ENCODE peak calls at places on chromosome 9, in nine cellular contexts. J is transverse colon, K is prostate gland, L is ovary, H is IMR-90, T is H54, X is adrenal gland, F is A549, A is suprapubic skin. V is an unnamed sample.

GRCh38 chr9:36049408-36049807 is 12.7 kb downstream of the RECK start:
- DNase-seq in J (no peak), K (no peak), L (no peak), H (no peak), T (no peak), X (no peak), F (no peak), A (no peak), V (no peak)

GRCh38 chr9:6024035-6024554 is 8.7 kb upstream of the RANBP6 start:
- DNase-seq in J (no peak), K (no peak), L (no peak), H (no peak), T (no peak), X (no peak), F (peak), A (no peak), V (no peak)

GRCh38 chr9:86280580-86280979 is 1.8 kb downstream of the ISCA1 start:
- DNase-seq in J (no peak), K (no peak), L (no peak), H (no peak), T (no peak), X (no peak), F (no peak), A (no peak), V (no peak)

GRCh38 chr9:73565833-73566465 is 414.3 kb downstream of the ANXA1 start:
- DNase-seq in J (no peak), K (no peak), L (no peak), H (no peak), T (no peak), X (peak), F (no peak), A (no peak), V (no peak)

GRCh38 chr9:100352201-100352726 is 478 bp downstream of the TEX10 start:
- DNase-seq in J (peak), K (peak), L (no peak), H (peak), T (peak), X (peak), F (peak), A (peak), V (peak)

GRCh38 chr9:4048441-4048840 is 251.4 kb downstream of the GLIS3 start:
- DNase-seq in J (no peak), K (no peak), L (no peak), H (peak), T (peak), X (no peak), F (peak), A (no peak), V (no peak)

GRCh38 chr9:136059851-136060670 is 35.0 kb downstream of the NACC2 start:
- DNase-seq in J (no peak), K (no peak), L (peak), H (peak), T (no peak), X (no peak), F (no peak), A (peak), V (no peak)

GRCh38 chr9:93644397-93645088 is 68.2 kb downstream of the PHF2 start:
- DNase-seq in J (peak), K (no peak), L (no peak), H (no peak), T (no peak), X (peak), F (no peak), A (peak), V (peak)

GRCh38 chr9:90034071-90034470 is 429.3 kb downstream of the GADD45G start:
- DNase-seq in J (no peak), K (no peak), L (no peak), H (no peak), T (no peak), X (no peak), F (no peak), A (no peak), V (no peak)

GRCh38 chr9:115058175-115058574 is 59.8 kb downstream of the TNC start:
- DNase-seq in J (no peak), K (no peak), L (no peak), H (no peak), T (no peak), X (no peak), F (no peak), A (no peak), V (no peak)

GRCh38 chr9:129414377-129415021 is 206.4 kb downstream of the C9orf50 start:
- DNase-seq in J (peak), K (no peak), L (peak), H (peak), T (no peak), X (no peak), F (no peak), A (no peak), V (no peak)

GRCh38 chr9:95003694-95004451 is 277.4 kb downstream of the AOPEP start:
- DNase-seq in J (peak), K (peak), L (peak), H (peak), T (peak), X (peak), F (no peak), A (no peak), V (peak)

GRCh38 chr9:95007470-95007869 is 281.0 kb downstream of the AOPEP start:
- DNase-seq in J (no peak), K (no peak), L (no peak), H (no peak), T (no peak), X (no peak), F (no peak), A (no peak), V (no peak)

GRCh38 chr9:95005276-95006141 is 279.0 kb downstream of the AOPEP start:
- DNase-seq in J (no peak), K (no peak), L (peak), H (no peak), T (no peak), X (no peak), F (no peak), A (no peak), V (no peak)

GRCh38 chr9:95001720-95002119 is 275.2 kb downstream of the AOPEP start:
- DNase-seq in J (no peak), K (no peak), L (no peak), H (no peak), T (no peak), X (no peak), F (no peak), A (no peak), V (no peak)

DNA sequence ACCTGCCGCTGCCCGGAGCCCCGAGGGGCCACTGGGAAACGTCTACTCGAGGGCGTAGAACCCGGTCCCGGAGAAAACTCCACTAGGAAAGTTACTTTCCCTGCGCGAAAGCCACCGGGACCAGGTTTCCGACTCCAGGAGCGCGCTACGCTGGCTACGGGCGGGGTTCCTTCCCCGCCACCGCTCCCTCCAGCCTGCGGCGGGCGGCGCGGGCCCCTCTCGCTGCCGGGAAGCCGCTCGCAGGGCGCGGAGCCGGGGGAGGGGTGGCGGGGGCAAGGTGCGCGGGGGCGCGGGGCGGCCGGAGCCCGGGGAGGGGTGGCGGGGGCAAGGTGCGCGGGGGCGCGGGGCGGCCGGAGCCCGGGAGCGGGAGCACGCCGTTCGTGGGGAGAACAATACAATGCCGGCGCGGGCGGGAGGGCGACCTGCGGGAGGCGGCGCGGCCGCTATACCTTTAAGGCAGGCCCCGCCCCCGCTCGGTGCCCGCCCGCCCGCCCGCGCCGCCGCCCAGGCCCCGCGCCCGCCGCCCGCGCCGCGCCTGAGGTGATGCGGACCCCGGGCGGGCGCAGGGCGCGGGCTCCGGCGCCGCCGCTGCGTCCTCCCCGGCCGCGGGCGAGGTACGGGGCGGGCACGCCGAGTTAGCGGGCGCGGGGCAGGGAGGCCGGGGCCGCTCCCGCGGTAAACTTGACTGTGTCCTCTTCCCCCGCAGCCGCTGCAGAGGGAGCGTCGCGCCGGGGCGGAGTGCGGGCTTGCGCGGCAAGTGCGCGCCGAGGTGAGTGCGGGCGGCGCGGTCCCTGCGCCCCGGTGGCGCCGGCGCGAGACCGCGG is 278.2 kb downstream of the AOPEP start:
- DNase-seq in J (peak), K (peak), L (peak), H (no peak), T (peak), X (peak), F (no peak), A (no peak), V (peak)
- TF ChIP-seq POLR2A in J (peak), K (peak), L (peak), H (no peak), T (peak), X (peak), F (peak), A (peak), V (peak)

DNA sequence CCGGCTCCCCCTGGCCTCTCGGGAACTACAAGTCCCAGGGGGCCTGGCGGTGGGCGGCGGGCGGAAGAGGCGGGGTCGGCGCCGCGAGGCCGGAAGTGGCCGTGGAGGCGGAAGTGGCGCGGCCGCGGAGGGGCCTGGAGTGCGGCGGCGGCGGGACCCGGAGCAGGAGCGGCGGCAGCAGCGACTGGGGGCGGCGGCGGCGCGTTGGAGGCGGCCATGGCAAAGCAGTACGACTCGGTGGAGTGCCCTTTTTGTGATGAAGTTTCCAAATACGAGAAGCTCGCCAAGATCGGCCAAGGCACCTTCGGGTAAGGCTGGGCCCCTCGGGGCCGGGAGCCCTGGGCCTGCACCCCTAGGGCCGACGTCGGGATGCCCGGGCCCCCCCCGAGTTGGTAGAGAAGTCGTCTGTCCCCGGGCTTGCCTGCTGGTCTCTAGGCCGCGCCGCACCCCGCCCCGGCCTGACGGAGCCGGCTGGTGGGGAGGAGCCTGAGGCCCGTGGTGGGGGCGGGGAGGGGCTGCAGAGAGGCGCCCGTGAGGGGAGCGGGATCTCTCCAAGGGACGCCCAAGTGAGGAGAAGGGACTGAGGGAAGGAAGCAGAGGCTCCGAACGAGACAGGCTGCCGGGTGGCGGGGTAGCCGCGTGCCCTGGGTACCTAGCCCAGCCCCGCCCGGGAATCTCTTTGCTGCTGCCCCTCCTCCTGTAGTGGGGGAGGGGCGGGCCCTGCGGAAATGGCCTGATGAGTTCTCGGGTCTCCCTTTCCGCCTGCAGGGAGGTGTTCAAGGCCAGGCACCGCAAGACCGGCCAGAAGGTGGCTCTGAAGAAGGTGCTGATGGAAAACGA is at the start of gene CDK9:
- DNase-seq in J (peak), K (peak), L (peak), H (peak), T (peak), X (peak), F (peak), A (peak), V (peak)
- TF ChIP-seq POLR2A in J (peak), K (peak), L (peak), H (peak), T (peak), X (peak), F (peak), A (peak), V (peak)

GRCh38 chr9:128120061-128120740 is 7.3 kb downstream of the PTGES2 start:
- DNase-seq in J (peak), K (no peak), L (no peak), H (no peak), T (no peak), X (peak), F (no peak), A (no peak), V (peak)

GRCh38 chr9:128117613-128118471 is 9.7 kb downstream of the PTGES2 start:
- DNase-seq in J (peak), K (peak), L (peak), H (peak), T (peak), X (peak), F (peak), A (peak), V (peak)

GRCh38 chr9:128120741-128121465 is 6.6 kb downstream of the PTGES2 start:
- DNase-seq in J (peak), K (no peak), L (no peak), H (no peak), T (no peak), X (peak), F (no peak), A (no peak), V (no peak)

GRCh38 chr9:128118472-128118857 is 9.1 kb downstream of the PTGES2 start:
- DNase-seq in J (peak), K (no peak), L (no peak), H (no peak), T (no peak), X (peak), F (no peak), A (no peak), V (no peak)

GRCh38 chr9:128118971-128119665 is 8.4 kb downstream of the PTGES2 start:
- DNase-seq in J (peak), K (no peak), L (no peak), H (no peak), T (no peak), X (peak), F (no peak), A (no peak), V (peak)
- TF ChIP-seq POLR2A in J (no peak), K (no peak), L (no peak), H (no peak), T (no peak), X (no peak), F (no peak), A (no peak), V (no peak)

GRCh38 chr9:23308114-23308513 is 517.9 kb downstream of the ELAVL2 start:
- DNase-seq in J (no peak), K (no peak), L (no peak), H (no peak), T (no peak), X (no peak), F (no peak), A (no peak), V (no peak)
- TF ChIP-seq POLR2A in J (no peak), K (no peak), L (no peak), H (no peak), T (no peak), X (no peak), F (no peak), A (no peak), V (no peak)

GRCh38 chr9:124334568-124335319 is 77.0 kb downstream of the NEK6 start:
- DNase-seq in J (no peak), K (no peak), L (no peak), H (no peak), T (no peak), X (no peak), F (no peak), A (no peak), V (no peak)
- TF ChIP-seq POLR2A in J (no peak), K (no peak), L (no peak), H (no peak), T (no peak), X (no peak), F (no peak), A (no peak), V (no peak)

DNA sequence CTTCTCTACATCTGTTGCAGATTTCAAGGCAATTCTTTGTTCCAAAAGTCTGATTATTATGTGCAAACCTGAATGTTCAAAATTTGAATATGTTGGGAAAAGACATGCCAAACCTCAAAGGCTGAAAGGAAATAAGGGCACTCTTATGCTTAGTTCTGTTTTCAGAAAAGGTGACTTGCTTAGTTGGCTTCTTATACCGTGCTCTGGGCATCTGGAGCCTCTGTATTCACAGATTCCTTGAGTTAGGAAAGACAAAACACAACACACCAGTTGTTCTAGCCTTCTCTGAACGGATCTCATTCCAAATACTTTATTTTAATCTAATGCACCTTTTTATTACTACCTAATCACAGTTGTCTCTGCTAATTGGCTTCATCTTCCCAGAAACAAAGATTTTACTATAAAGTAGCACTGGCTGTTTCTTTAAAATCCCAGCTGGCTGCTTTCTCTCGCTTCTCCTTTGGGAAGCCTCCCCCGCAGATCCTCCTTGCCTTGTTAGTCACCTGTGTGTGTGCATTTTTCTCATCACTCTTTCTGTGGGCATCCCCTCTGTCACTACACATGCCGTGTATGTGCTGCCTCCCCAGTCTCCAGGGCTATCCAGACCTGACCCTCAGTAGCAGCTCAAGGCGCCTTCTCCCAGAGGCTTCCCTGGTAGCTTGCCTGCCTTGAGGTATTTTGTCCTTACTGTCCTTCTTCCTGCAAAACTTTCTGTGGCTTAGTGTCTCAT is 138.3 kb downstream of the TLE4 start:
- DNase-seq in J (no peak), K (no peak), L (no peak), H (no peak), T (no peak), X (no peak), F (no peak), A (no peak), V (no peak)
- TF ChIP-seq POLR2A in J (no peak), K (no peak), L (no peak), H (no peak), T (no peak), X (no peak), F (no peak), A (no peak), V (no peak)

GRCh38 chr9:87497080-87497603 is 525 bp upstream of the DAPK1 start:
- DNase-seq in J (no peak), K (no peak), L (no peak), H (no peak), T (peak), X (no peak), F (no peak), A (no peak), V (no peak)

GRCh38 chr9:87498816-87499454 is 1.3 kb downstream of the DAPK1 start:
- DNase-seq in J (no peak), K (no peak), L (no peak), H (no peak), T (no peak), X (no peak), F (no peak), A (no peak), V (no peak)

GRCh38 chr9:87499455-87500015 is 1.9 kb downstream of the DAPK1 start:
- DNase-seq in J (no peak), K (no peak), L (no peak), H (no peak), T (no peak), X (no peak), F (no peak), A (no peak), V (no peak)

GRCh38 chr9:87498046-87498815 is 564 bp downstream of the DAPK1 start:
- DNase-seq in J (peak), K (peak), L (peak), H (no peak), T (no peak), X (peak), F (peak), A (no peak), V (no peak)

GRCh38 chr9:87497604-87498045 is at the start of gene DAPK1:
- DNase-seq in J (peak), K (peak), L (peak), H (no peak), T (no peak), X (peak), F (peak), A (no peak), V (no peak)
- TF ChIP-seq POLR2A in J (no peak), K (peak), L (peak), H (no peak), T (no peak), X (no peak), F (peak), A (peak), V (peak)